ENCODE peak calls at places on chromosomes 12 and 14, in nine cellular contexts. Z is Panc1, E is PC-3, C is iPS DF 6.9, P is suprapubic skin, B is A549, I is adrenal gland, G is ovary, F is esophagus squamous epithelium. Q is an unnamed sample.

GRCh38 chr12:29503283-29503682 is 5.8 kb upstream of the OVCH1 start:
- DNase-seq in Z (no peak), E (no peak), C (no peak), P (no peak), B (no peak), I (no peak), G (no peak), F (no peak), Q (no peak)

GRCh38 chr12:53717319-53717718 is 9.9 kb downstream of the CALCOCO1 start:
- DNase-seq in Z (no peak), E (no peak), C (no peak), P (no peak), B (no peak), I (no peak), G (no peak), F (no peak), Q (no peak)

GRCh38 chr12:104656921-104657320 is 200.2 kb downstream of the CHST11 start:
- DNase-seq in Z (no peak), E (no peak), C (no peak), P (no peak), B (no peak), I (peak; percentile 42), G (no peak), F (no peak), Q (no peak)

GRCh38 chr12:19316420-19316819 is 122.9 kb upstream of the AEBP2 start:
- DNase-seq in Z (no peak), E (peak; percentile 9), C (no peak), P (no peak), B (no peak), I (peak; percentile 34), G (no peak), F (no peak), Q (no peak)

GRCh38 chr12:88947486-88948043 is 367.3 kb upstream of the KITLG start:
- DNase-seq in Z (no peak), E (peak; percentile 19), C (no peak), P (no peak), B (no peak), I (no peak), G (no peak), F (no peak), Q (no peak)

GRCh38 chr12:34398706-34399630 is 376.7 kb downstream of the ALG10 start:
- DNase-seq in Z (no peak), E (no peak), C (no peak), P (peak; percentile 65), B (no peak), I (peak; percentile 3), G (peak; percentile 5), F (no peak), Q (peak; percentile 4)

GRCh38 chr14:98170580-98170979 is 1101.4 kb downstream of the BCL11B start:
- DNase-seq in Z (no peak), E (no peak), C (no peak), P (no peak), B (no peak), I (no peak), G (no peak), F (no peak), Q (no peak)

GRCh38 chr12:58575281-58575680 is 345.0 kb downstream of the LRIG3 start:
- DNase-seq in Z (no peak), E (peak; percentile 34), C (no peak), P (no peak), B (no peak), I (no peak), G (no peak), F (no peak), Q (no peak)

GRCh38 chr14:54818201-54819133 is 84.2 kb downstream of the GCH1 start:
- DNase-seq in Z (no peak), E (peak; percentile 85), C (no peak), P (no peak), B (no peak), I (peak; percentile 64), G (no peak), F (no peak), Q (no peak)

GRCh38 chr12:66288121-66288520 is 14.2 kb upstream of the HELB start:
- DNase-seq in Z (no peak), E (no peak), C (no peak), P (no peak), B (no peak), I (no peak), G (no peak), F (no peak), Q (no peak)

GRCh38 chr14:76666746-76667145 is 94.5 kb upstream of the VASH1 start:
- DNase-seq in Z (no peak), E (no peak), C (no peak), P (no peak), B (no peak), I (no peak), G (no peak), F (no peak), Q (no peak)

GRCh38 chr14:52129733-52130132 is 60.9 kb upstream of the NID2 start:
- DNase-seq in Z (no peak), E (no peak), C (no peak), P (no peak), B (no peak), I (peak; percentile 41), G (no peak), F (no peak), Q (no peak)

GRCh38 chr14:90405101-90405500 is 8.3 kb downstream of the CALM1 start:
- DNase-seq in Z (no peak), E (no peak), C (no peak), P (no peak), B (no peak), I (no peak), G (no peak), F (no peak), Q (no peak)

GRCh38 chr12:64625243-64626077 is 15.2 kb downstream of the RASSF3 start:
- DNase-seq in Z (peak; percentile 78), E (peak; percentile 94), C (no peak), P (no peak), B (peak; percentile 76), I (peak; percentile 71), G (no peak), F (no peak), Q (peak; percentile 65)

GRCh38 chr12:52043386-52044212 is 7.6 kb upstream of the NR4A1 start:
- DNase-seq in Z (no peak), E (no peak), C (no peak), P (no peak), B (no peak), I (peak; percentile 89), G (peak; percentile 64), F (no peak), Q (peak; percentile 88)

GRCh38 chr12:3437986-3438385 is 53.0 kb upstream of the PRMT8 start:
- DNase-seq in Z (no peak), E (no peak), C (no peak), P (no peak), B (no peak), I (no peak), G (no peak), F (no peak), Q (no peak)

DNA sequence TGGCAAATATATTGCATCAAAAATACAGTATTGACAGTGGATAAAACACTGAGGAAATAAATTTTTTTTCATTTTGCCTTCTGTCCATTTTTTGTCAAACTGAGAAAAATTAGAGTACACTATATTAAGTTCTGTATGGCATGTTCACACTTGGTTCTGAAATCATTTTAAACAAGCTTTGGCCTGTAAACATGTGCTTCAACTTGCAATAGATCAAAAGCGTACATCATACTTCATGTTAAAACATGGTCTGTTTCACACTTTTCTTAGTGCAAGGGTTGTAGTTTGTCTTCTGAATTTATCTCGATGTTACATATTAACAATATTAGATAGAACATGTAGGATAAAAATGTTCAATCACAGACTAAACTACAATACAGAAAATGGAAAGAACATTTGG is 208.0 kb downstream of the PCNX1 start:
- DNase-seq in Z (no peak), E (no peak), C (no peak), P (no peak), B (no peak), I (no peak), G (no peak), F (no peak), Q (no peak)
- H3K27ac ChIP-seq in Z (no peak overlapping the region), E (no peak overlapping the region), C (no peak overlapping the region), P (no peak overlapping the region), B (no peak overlapping the region), I (no peak overlapping the region), G (no peak overlapping the region), F (no peak overlapping the region), Q (no peak overlapping the region)

DNA sequence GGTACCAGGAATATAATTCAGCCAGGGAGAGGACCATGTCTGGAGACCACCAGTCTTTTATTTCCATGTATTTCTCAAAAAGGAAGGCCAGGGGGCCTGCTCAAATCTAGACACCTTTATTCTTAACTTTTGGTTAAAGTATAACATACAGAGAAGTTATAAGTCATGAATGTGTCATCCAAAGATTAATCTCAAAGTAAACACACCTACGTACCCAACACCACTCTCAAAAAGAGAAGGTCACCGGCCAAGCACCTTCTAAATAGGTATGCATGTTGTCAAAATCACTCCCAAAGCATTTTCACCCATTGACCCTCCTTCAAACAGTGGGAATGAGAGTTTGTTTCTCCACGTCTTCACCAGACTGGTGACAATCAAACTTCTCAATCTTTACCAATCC is 60.0 kb upstream of the FZD10 start:
- DNase-seq in Z (no peak), E (no peak), C (no peak), P (no peak), B (no peak), I (no peak), G (no peak), F (no peak), Q (no peak)
- H3K27ac ChIP-seq in Z (no peak overlapping the region), E (no peak overlapping the region), C (no peak overlapping the region), P (no peak overlapping the region), B (no peak overlapping the region), I (no peak overlapping the region), G (no peak overlapping the region), F (no peak overlapping the region), Q (no peak overlapping the region)

GRCh38 chr12:79451365-79451764 is 239.4 kb downstream of the PAWR start:
- DNase-seq in Z (no peak), E (peak; percentile 21), C (no peak), P (no peak), B (no peak), I (no peak), G (no peak), F (no peak), Q (no peak)
- H3K27ac ChIP-seq in Z (peak overlapping the region; percentile 74), E (peak overlapping the region; percentile 86), C (no peak overlapping the region), P (peak overlapping the region; percentile 23), B (no peak overlapping the region), I (peak overlapping the region; percentile 85), G (no peak overlapping the region), F (peak overlapping the region; percentile 5), Q (no peak overlapping the region)

GRCh38 chr12:122870867-122871664 is 24.9 kb downstream of the VPS37B start:
- DNase-seq in Z (no peak), E (no peak), C (no peak), P (peak; percentile 79), B (no peak), I (peak; percentile 62), G (peak; percentile 14), F (no peak), Q (peak; percentile 60)

GRCh38 chr12:122871851-122872785 is 23.8 kb downstream of the VPS37B start:
- DNase-seq in Z (no peak), E (peak; percentile 58), C (peak; percentile 100), P (peak; percentile 85), B (no peak), I (no peak), G (peak; percentile 20), F (no peak), Q (no peak)

GRCh38 chr12:122869207-122869973 is 26.5 kb downstream of the VPS37B start:
- DNase-seq in Z (no peak), E (no peak), C (no peak), P (peak; percentile 65), B (no peak), I (no peak), G (no peak), F (no peak), Q (no peak)

GRCh38 chr12:122868471-122869177 is 27.3 kb downstream of the VPS37B start:
- DNase-seq in Z (no peak), E (no peak), C (no peak), P (peak; percentile 71), B (no peak), I (no peak), G (no peak), F (no peak), Q (peak; percentile 38)

GRCh38 chr12:122870163-122870842 is 25.6 kb downstream of the VPS37B start:
- DNase-seq in Z (no peak), E (no peak), C (no peak), P (peak; percentile 56), B (no peak), I (no peak), G (no peak), F (no peak), Q (no peak)
- H3K27ac ChIP-seq in Z (peak overlapping the region; percentile 100), E (no peak overlapping the region), C (no peak overlapping the region), P (peak overlapping the region; percentile 91), B (no peak overlapping the region), I (peak overlapping the region; percentile 83), G (no peak overlapping the region), F (peak overlapping the region; percentile 86), Q (peak overlapping the region; percentile 82)